ENCODE peak calls at places on chromosomes 12 and 14, in four cellular contexts. O, Y, L and C are unnamed samples.

GRCh38 chr14:65483647-65484046 is 71.1 kb downstream of the FUT8 start:
- DNase-seq in O (no peak), Y (no peak), L (peak), C (no peak)

GRCh38 chr12:106428379-106428778 is 70.8 kb downstream of the POLR3B start:
- DNase-seq in O (no peak), Y (peak), L (no peak), C (no peak)

GRCh38 chr12:30985814-30986452 is 59.4 kb downstream of the TSPAN11 start:
- DNase-seq in O (peak), Y (peak), L (peak), C (peak)

GRCh38 chr14:92473947-92474535 is 39.5 kb upstream of the RIN3 start:
- DNase-seq in O (no peak), Y (no peak), L (no peak), C (no peak)

GRCh38 chr14:92106095-92106937 is at the start of gene ATXN3:
- DNase-seq in O (peak), Y (peak), L (peak), C (peak)

GRCh38 chr14:51867753-51868152 is 7.3 kb downstream of the GNG2 start:
- DNase-seq in O (no peak), Y (no peak), L (no peak), C (no peak)

GRCh38 chr14:60974070-60974469 is 6.8 kb downstream of the TRMT5 start:
- DNase-seq in O (no peak), Y (no peak), L (no peak), C (no peak)

GRCh38 chr14:23401331-23401730 is 6.7 kb downstream of the MYH6 start:
- DNase-seq in O (no peak), Y (no peak), L (no peak), C (peak)

GRCh38 chr14:60964901-60965300 is 16.0 kb downstream of the TRMT5 start:
- DNase-seq in O (no peak), Y (no peak), L (no peak), C (no peak)